ENCODE peak calls at places on chromosomes 5 and 9, in five cellular contexts. N is foreskin fibroblast, X is astrocyte of the spinal cord, J is aorta, O is AG04450. G is an unnamed sample.

GRCh38 chr5:10201223-10201868 is 48.3 kb downstream of the ATPSCKMT start:
- DNase-seq in N (peak), X (no peak), J (peak), O (no peak), G (peak)

GRCh38 chr5:78665519-78665918 is 16.9 kb upstream of the LHFPL2 start:
- DNase-seq in N (no peak), X (no peak), J (no peak), O (no peak), G (no peak)

GRCh38 chr5:143472576-143472975 is 69.1 kb upstream of the NR3C1 start:
- DNase-seq in N (no peak), X (no peak), J (no peak), O (peak), G (no peak)

GRCh38 chr9:89477811-89478583 is 19.9 kb downstream of the SEMA4D start:
- DNase-seq in N (no peak), X (peak), J (no peak), O (no peak), G (peak)

GRCh38 chr5:83567741-83568530 is 96.4 kb downstream of the VCAN start:
- DNase-seq in N (peak), X (peak), J (no peak), O (peak), G (peak)

GRCh38 chr5:107147584-107147983 is 523.2 kb downstream of the EFNA5 start:
- DNase-seq in N (no peak), X (peak), J (no peak), O (no peak), G (no peak)

GRCh38 chr5:1314564-1314982 is 19.7 kb upstream of the TERT start:
- DNase-seq in N (no peak), X (no peak), J (peak), O (no peak), G (no peak)

GRCh38 chr5:81718300-81718699 is 32.6 kb downstream of the SSBP2 start:
- DNase-seq in N (no peak), X (no peak), J (no peak), O (no peak), G (peak)

GRCh38 chr5:123997354-123998215 is 485.6 kb downstream of the CSNK1G3 start:
- DNase-seq in N (peak), X (peak), J (no peak), O (peak), G (peak)

GRCh38 chr5:126454081-126454480 is 30.9 kb downstream of the GRAMD2B start:
- DNase-seq in N (no peak), X (no peak), J (no peak), O (no peak), G (peak)

GRCh38 chr9:125409637-125410521 is 148.3 kb downstream of the GAPVD1 start:
- DNase-seq in N (no peak), X (no peak), J (peak), O (no peak), G (peak)

GRCh38 chr5:1073239-1074102 is 38.4 kb downstream of the SLC12A7 start:
- DNase-seq in N (no peak), X (no peak), J (no peak), O (no peak), G (no peak)

GRCh38 chr9:93116049-93116961 is 17.7 kb downstream of the NINJ1 start:
- DNase-seq in N (peak), X (no peak), J (peak), O (no peak), G (peak)

GRCh38 chr5:172864161-172864560 is 30.1 kb downstream of the ERGIC1 start:
- DNase-seq in N (no peak), X (no peak), J (no peak), O (no peak), G (no peak)

GRCh38 chr5:79001471-79001870 is 16.4 kb upstream of the ARSB start:
- DNase-seq in N (no peak), X (peak), J (no peak), O (no peak), G (no peak)

GRCh38 chr5:386432-387341 is 56.3 kb upstream of the EXOC3 start:
- DNase-seq in N (no peak), X (no peak), J (peak), O (no peak), G (peak)

GRCh38 chr9:99050292-99050911 is 54.5 kb upstream of the TGFBR1 start:
- DNase-seq in N (peak), X (peak), J (no peak), O (no peak), G (peak)

GRCh38 chr5:179261301-179262125 is 83.7 kb downstream of the ADAMTS2 start:
- DNase-seq in N (peak), X (no peak), J (peak), O (no peak), G (peak)

GRCh38 chr5:57037355-57037754 is 85.4 kb upstream of the MIER3 start:
- DNase-seq in N (no peak), X (no peak), J (no peak), O (no peak), G (no peak)

GRCh38 chr5:91042856-91043255 is 340.3 kb downstream of the ARRDC3 start:
- DNase-seq in N (no peak), X (no peak), J (no peak), O (no peak), G (no peak)

GRCh38 chr5:91332267-91333044 is 50.7 kb downstream of the ARRDC3 start:
- DNase-seq in N (peak), X (peak), J (no peak), O (no peak), G (peak)

GRCh38 chr5:150789943-150790611 is 11.5 kb downstream of the SMIM3 start:
- DNase-seq in N (peak), X (peak), J (peak), O (peak), G (peak)

GRCh38 chr9:91391426-91392217 is 29.9 kb upstream of the AUH start:
- DNase-seq in N (peak), X (no peak), J (no peak), O (no peak), G (no peak)

GRCh38 chr5:59615272-59615671 is 278.3 kb downstream of the PDE4D start:
- DNase-seq in N (peak), X (no peak), J (no peak), O (no peak), G (peak)

GRCh38 chr9:68454579-68455334 is 85.9 kb downstream of the TMEM252 start:
- DNase-seq in N (no peak), X (no peak), J (no peak), O (no peak), G (no peak)

GRCh38 chr5:150315245-150315644 is 12.5 kb upstream of the ARSI start:
- DNase-seq in N (no peak), X (no peak), J (no peak), O (no peak), G (no peak)

GRCh38 chr9:20804476-20805253 is 120.6 kb downstream of the FOCAD start:
- DNase-seq in N (no peak), X (no peak), J (no peak), O (no peak), G (no peak)

GRCh38 chr9:21294904-21295538 is 10.1 kb downstream of the IFNA5 start:
- DNase-seq in N (no peak), X (no peak), J (no peak), O (no peak), G (no peak)

GRCh38 chr5:151570512-151571269 is 20.4 kb downstream of the FAT2 start:
- DNase-seq in N (no peak), X (no peak), J (no peak), O (no peak), G (no peak)

GRCh38 chr9:8362250-8362649 is 562.7 kb upstream of the DMAC1 start:
- DNase-seq in N (no peak), X (no peak), J (no peak), O (no peak), G (no peak)

GRCh38 chr5:97163360-97163764 is 19.7 kb downstream of the RIOK2 start:
- DNase-seq in N (no peak), X (peak), J (no peak), O (no peak), G (no peak)

GRCh38 chr5:95667219-95667618 is 15.6 kb downstream of the SPATA9 start:
- DNase-seq in N (no peak), X (no peak), J (no peak), O (no peak), G (no peak)

G was measured in fibroblast of lung.